ENCODE peak calls at places on chromosomes 1 and 21, in four cellular contexts. P, S, B and J are unnamed samples.

GRCh38 chr1:230069813-230070212 is 2.8 kb downstream of the GALNT2 start:
- DNase-seq in P (no peak), S (no peak), B (no peak), J (no peak)

GRCh38 chr1:32380061-32380460 is 14.2 kb downstream of the BSDC1 start:
- DNase-seq in P (no peak), S (no peak), B (no peak), J (no peak)

GRCh38 chr21:46317710-46318463 is 5.8 kb downstream of the C21orf58 start:
- DNase-seq in P (peak), S (no peak), B (no peak), J (no peak)

GRCh38 chr21:46322351-46323226 is 1.1 kb downstream of the C21orf58 start:
- DNase-seq in P (no peak), S (no peak), B (no peak), J (no peak)

GRCh38 chr1:14541348-14541747 is 57.1 kb upstream of the KAZN start:
- DNase-seq in P (no peak), S (no peak), B (no peak), J (no peak)

GRCh38 chr21:39860600-39860999 is 6.6 kb upstream of the PCP4 start:
- DNase-seq in P (no peak), S (no peak), B (no peak), J (no peak)

GRCh38 chr1:66436378-66437135 is 97.4 kb upstream of the SGIP1 start:
- DNase-seq in P (no peak), S (no peak), B (no peak), J (no peak)

GRCh38 chr1:12448746-12449177 is 169.2 kb downstream of the DHRS3 start:
- DNase-seq in P (no peak), S (no peak), B (no peak), J (no peak)

GRCh38 chr1:20185834-20186782 is at the start of the genes PLA2G2C and UBXN10:
- DNase-seq in P (peak), S (no peak), B (peak), J (peak)

GRCh38 chr21:43726686-43727570 is 8.0 kb downstream of the PDXK start:
- DNase-seq in P (no peak), S (no peak), B (peak), J (no peak)

GRCh38 chr1:52423771-52424170 is 19.4 kb downstream of the PRPF38A start:
- DNase-seq in P (no peak), S (peak), B (no peak), J (no peak)

GRCh38 chr1:9689011-9689706 is 37.6 kb downstream of the PIK3CD start:
- DNase-seq in P (peak), S (peak), B (peak), J (peak)

GRCh38 chr1:10694274-10694632 is 102.2 kb downstream of the CASZ1 start:
- DNase-seq in P (peak), S (no peak), B (no peak), J (no peak)

GRCh38 chr1:76433528-76433927 is 359.0 kb downstream of the ST6GALNAC3 start:
- DNase-seq in P (no peak), S (no peak), B (no peak), J (no peak)

GRCh38 chr21:32806810-32807386 is 35.3 kb upstream of the PAXBP1 start:
- DNase-seq in P (no peak), S (no peak), B (no peak), J (no peak)

GRCh38 chr1:246592695-246593094 is 26.4 kb downstream of the CNST start:
- DNase-seq in P (no peak), S (no peak), B (no peak), J (no peak)

GRCh38 chr1:227919916-227920315 is 27.8 kb downstream of the WNT9A start:
- DNase-seq in P (peak), S (no peak), B (no peak), J (no peak)

GRCh38 chr1:167627865-167628641 is 2.0 kb upstream of the RCSD1 start:
- DNase-seq in P (no peak), S (peak), B (no peak), J (peak)

GRCh38 chr1:111952258-111952657 is 37.2 kb downstream of the KCND3 start:
- DNase-seq in P (no peak), S (no peak), B (no peak), J (no peak)

GRCh38 chr21:27805696-27806095 is 838.8 kb upstream of the ADAMTS5 start:
- DNase-seq in P (no peak), S (no peak), B (no peak), J (no peak)

GRCh38 chr1:2321258-2321657 is 70.1 kb downstream of the MORN1 start:
- DNase-seq in P (no peak), S (no peak), B (no peak), J (no peak)

GRCh38 chr1:182101415-182102041 is 40.0 kb upstream of the ZNF648 start:
- DNase-seq in P (peak), S (no peak), B (no peak), J (peak)

GRCh38 chr1:74396462-74396861 is 115.9 kb downstream of the LRRC53 start:
- DNase-seq in P (no peak), S (no peak), B (no peak), J (no peak)

GRCh38 chr1:5765465-5765864 is 226.8 kb downstream of the NPHP4 start:
- DNase-seq in P (no peak), S (no peak), B (no peak), J (no peak)

GRCh38 chr1:65195495-65196417 is 47.8 kb downstream of the AK4 start:
- DNase-seq in P (no peak), S (no peak), B (no peak), J (no peak)

GRCh38 chr1:157073944-157074685 is 25.5 kb downstream of the ETV3L start:
- DNase-seq in P (peak), S (no peak), B (peak), J (peak)

GRCh38 chr1:185804608-185805007 is 70.4 kb downstream of the HMCN1 start:
- DNase-seq in P (no peak), S (no peak), B (no peak), J (no peak)

GRCh38 chr1:38789498-38790169 is 69.9 kb downstream of the RRAGC start:
- DNase-seq in P (no peak), S (no peak), B (no peak), J (no peak)

GRCh38 chr1:11196945-11197344 is 7.8 kb downstream of the ANGPTL7 start:
- DNase-seq in P (no peak), S (no peak), B (no peak), J (no peak)

GRCh38 chr1:181768930-181769280 is 285.6 kb downstream of the CACNA1E start:
- DNase-seq in P (no peak), S (no peak), B (no peak), J (no peak)

GRCh38 chr1:66996018-66996682 is 57.8 kb downstream of the SLC35D1 start:
- DNase-seq in P (peak), S (no peak), B (no peak), J (peak)

GRCh38 chr1:232765536-232765935 is 39.7 kb upstream of the MAP10 start:
- DNase-seq in P (no peak), S (no peak), B (no peak), J (no peak)

GRCh38 chr1:162587347-162587746 is 25.8 kb downstream of the UAP1 start:
- DNase-seq in P (no peak), S (no peak), B (no peak), J (peak)

GRCh38 chr1:185843971-185844370 is 109.8 kb downstream of the HMCN1 start:
- DNase-seq in P (no peak), S (no peak), B (no peak), J (no peak)

GRCh38 chr1:31637915-31638673 is 6.6 kb downstream of the PEF1 start:
- DNase-seq in P (no peak), S (no peak), B (no peak), J (no peak)

GRCh38 chr1:198837276-198838021 is 198.6 kb downstream of the PTPRC start:
- DNase-seq in P (no peak), S (no peak), B (no peak), J (no peak)

GRCh38 chr1:92310185-92310597 is 11.3 kb downstream of the RPAP2 start:
- DNase-seq in P (no peak), S (no peak), B (no peak), J (no peak)

GRCh38 chr1:80054129-80054528 is 1047.6 kb upstream of the ADGRL4 start:
- DNase-seq in P (no peak), S (no peak), B (no peak), J (no peak)